ENCODE peak calls at places on chromosomes 5 and 9, in seven cellular contexts. B, T, G, U, C, W and J are unnamed samples.

GRCh38 chr9:85200726-85201402 is 531.3 kb downstream of the NTRK2 start:
- DNase-seq in W (no peak), T (no peak), B (no peak), U (peak), G (no peak), C (peak), J (no peak)

GRCh38 chr5:98865690-98866089 is 63.1 kb downstream of the CHD1 start:
- DNase-seq in B (no peak), U (no peak), G (no peak), C (peak), W (no peak), T (no peak), J (no peak)

GRCh38 chr5:68456756-68457217 is 241.2 kb downstream of the PIK3R1 start:
- DNase-seq in W (no peak), U (peak), C (no peak), B (no peak), G (no peak), T (no peak), J (no peak)

GRCh38 chr5:6166698-6167394 is 211.5 kb downstream of the MED10 start:
- DNase-seq in W (no peak), C (no peak), T (no peak), B (no peak), U (no peak), G (no peak), J (no peak)

GRCh38 chr9:114050226-114050568 is 27.9 kb downstream of the AMBP start:
- DNase-seq in W (no peak), G (peak), U (no peak), T (no peak), B (no peak), C (no peak), J (no peak)

GRCh38 chr5:126753227-126753626 is 23.7 kb upstream of the LMNB1 start:
- DNase-seq in W (no peak), T (no peak), G (no peak), C (no peak), B (no peak), U (no peak), J (no peak)

GRCh38 chr5:107090471-107090870 is 580.3 kb downstream of the EFNA5 start:
- DNase-seq in B (no peak), G (no peak), W (peak), U (no peak), T (no peak), C (no peak), J (no peak)

GRCh38 chr9:114112778-114113585 is 13.9 kb upstream of the KIF12 start:
- DNase-seq in G (peak), W (peak), T (no peak), U (peak), C (no peak), B (peak), J (no peak)

GRCh38 chr9:75866273-75866871 is 24.1 kb upstream of the PCSK5 start:
- DNase-seq in T (no peak), W (peak), U (peak), G (no peak), C (peak), B (peak), J (no peak)

GRCh38 chr5:95955996-95956899 is 5.4 kb downstream of the ELL2 start:
- DNase-seq in T (no peak), U (peak), G (no peak), W (no peak), B (no peak), C (peak), J (no peak)

GRCh38 chr5:95956900-95957293 is 4.8 kb downstream of the ELL2 start:
- DNase-seq in U (no peak), T (no peak), C (no peak), G (no peak), W (no peak), B (no peak), J (no peak)

GRCh38 chr5:95959051-95959963 is 2.3 kb downstream of the ELL2 start:
- DNase-seq in T (no peak), C (no peak), B (no peak), W (no peak), U (peak), G (no peak), J (no peak)

GRCh38 chr5:95958308-95959014 is 3.2 kb downstream of the ELL2 start:
- DNase-seq in W (no peak), U (peak), T (no peak), C (no peak), G (no peak), B (no peak), J (no peak)

GRCh38 chr5:95957804-95958203 is 3.8 kb downstream of the ELL2 start:
- DNase-seq in B (no peak), C (no peak), G (no peak), U (no peak), W (no peak), T (no peak), J (no peak)
- H3K4me3 ChIP-seq in B (no peak), C (no peak), G (peak), U (peak), W (peak), T (no peak), J (no peak)

GRCh38 chr9:18891946-18892670 is 140.9 kb downstream of the SAXO1 start:
- DNase-seq in W (no peak), G (no peak), T (no peak), C (no peak), B (no peak), U (no peak), J (no peak)
- H3K4me3 ChIP-seq in W (no peak), G (no peak), T (no peak), C (no peak), B (no peak), U (no peak), J (no peak)

DNA sequence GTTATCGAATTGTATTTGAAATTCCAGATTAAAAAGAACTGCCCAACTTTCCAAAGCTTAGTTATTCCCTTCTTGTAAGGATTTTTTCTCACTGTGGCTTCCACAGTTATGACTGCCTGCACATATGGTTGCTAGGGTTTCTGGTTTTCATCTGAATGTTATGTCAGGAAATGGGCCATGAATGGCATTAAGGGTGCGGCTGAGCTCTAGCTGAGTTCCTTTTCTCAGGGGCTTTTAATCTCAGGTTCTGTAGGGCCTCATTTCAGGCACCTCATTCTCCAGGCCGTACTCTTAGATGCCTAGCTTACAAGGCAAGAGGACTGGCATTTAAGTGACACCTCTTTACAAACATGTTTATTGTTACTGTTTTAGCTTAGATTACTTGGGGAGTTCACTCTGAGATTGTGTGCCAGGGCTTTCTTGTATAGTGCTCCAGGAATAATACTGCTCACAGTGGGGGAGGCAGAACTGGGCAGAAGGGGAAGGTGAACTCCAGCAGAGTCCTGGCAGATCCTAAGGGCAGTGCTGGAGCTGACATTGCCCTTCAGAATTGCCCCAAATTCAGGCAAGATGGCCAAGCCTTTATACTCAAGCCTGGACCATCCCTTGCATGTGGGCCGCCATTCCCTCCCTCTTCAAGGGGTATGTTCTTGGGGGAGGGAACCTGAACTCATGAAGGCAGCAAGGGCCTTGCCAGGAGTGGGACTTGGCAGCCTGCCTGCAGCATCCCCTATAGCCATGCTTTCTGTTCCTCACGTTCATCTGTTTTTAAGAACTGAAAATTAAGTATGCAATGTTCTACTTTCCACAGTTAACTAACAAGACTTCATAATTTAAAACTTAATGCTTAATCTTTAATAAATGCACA is 111.5 kb downstream of the KDM4C start:
- DNase-seq in C (no peak), U (no peak), W (no peak), G (no peak), B (no peak), T (no peak), J (no peak)
- H3K4me3 ChIP-seq in C (no peak), U (no peak), W (no peak), G (no peak), B (no peak), T (no peak), J (no peak)

GRCh38 chr9:93226819-93227218 is 42.9 kb downstream of the WNK2 start:
- DNase-seq in W (no peak), T (no peak), B (no peak), C (no peak), G (no peak), U (no peak), J (no peak)

GRCh38 chr9:93225892-93226291 is 42.0 kb downstream of the WNK2 start:
- DNase-seq in G (no peak), B (no peak), W (no peak), U (no peak), C (no peak), T (no peak), J (no peak)

GRCh38 chr9:93229636-93230035 is 45.7 kb downstream of the WNK2 start:
- DNase-seq in W (no peak), G (no peak), T (no peak), C (no peak), B (no peak), U (no peak), J (no peak)

GRCh38 chr9:93228453-93228852 is 44.5 kb downstream of the WNK2 start:
- DNase-seq in C (no peak), T (no peak), G (no peak), W (no peak), B (no peak), U (no peak), J (no peak)

DNA sequence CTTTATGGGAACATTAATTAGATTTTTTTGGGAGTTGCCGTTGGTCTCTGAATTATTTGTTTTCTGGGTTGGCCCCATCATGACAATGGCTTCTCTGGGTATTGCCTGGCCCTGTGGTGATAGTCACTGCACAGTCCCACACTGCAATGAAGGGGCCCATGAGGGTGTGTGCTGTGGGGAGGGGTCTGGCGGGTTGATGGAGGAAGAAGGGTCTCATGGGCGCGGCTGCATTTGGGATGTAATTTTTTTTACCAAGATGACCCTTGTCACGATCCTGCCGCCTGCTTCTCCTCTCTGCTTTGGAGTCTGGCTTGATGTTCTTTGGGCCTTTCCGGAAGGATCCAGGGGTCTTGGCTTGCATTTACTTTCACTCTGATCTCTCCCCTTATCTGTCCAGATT is 44.1 kb downstream of the WNK2 start:
- DNase-seq in T (no peak), U (no peak), C (no peak), W (no peak), G (no peak), B (no peak), J (no peak)
- H3K4me3 ChIP-seq in T (no peak), U (no peak), C (no peak), W (no peak), G (no peak), B (no peak), J (no peak)

DNA sequence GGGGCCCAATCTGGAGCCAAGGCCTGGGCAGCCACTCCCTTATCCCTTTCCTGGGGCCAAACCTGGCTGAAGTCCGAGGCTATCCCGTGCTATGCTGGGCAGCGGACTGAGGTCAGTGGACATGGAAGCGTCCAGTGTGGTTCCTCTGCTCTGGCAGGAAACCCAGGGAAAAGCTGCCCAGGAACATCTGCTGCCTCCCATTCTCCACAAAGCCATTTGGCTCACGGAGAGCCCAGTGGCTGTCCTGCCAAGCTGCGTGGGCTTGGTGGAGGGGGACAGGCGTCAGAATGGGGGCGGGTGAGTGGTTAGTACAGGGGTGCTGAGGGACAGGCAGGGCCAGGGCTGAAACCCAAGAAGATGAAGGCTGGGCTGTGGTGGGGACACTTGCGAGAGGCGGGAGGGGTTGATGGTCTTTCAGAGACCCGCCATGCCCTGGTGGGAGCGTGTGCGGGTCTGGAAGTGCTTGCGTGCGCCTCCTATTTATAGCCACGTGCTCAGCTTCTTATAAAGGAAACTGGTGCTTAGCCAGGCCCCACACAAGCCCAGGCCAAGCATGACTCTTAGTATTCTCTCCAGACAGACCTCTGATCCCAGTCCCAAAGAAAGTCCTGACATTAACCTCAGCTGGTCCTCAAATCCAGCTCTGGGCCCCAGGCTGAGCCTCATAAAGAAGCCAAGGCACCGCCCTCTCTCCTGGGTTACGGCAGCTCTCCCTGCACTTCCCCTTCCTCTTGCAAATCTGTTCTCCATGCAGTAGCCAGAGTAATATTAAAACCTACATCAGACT is 9.4 kb upstream of the SLC6A7 start:
- DNase-seq in C (no peak), B (no peak), T (no peak), U (peak), G (no peak), W (no peak), J (no peak)
- H3K4me3 ChIP-seq in C (no peak), B (no peak), T (no peak), U (no peak), G (no peak), W (no peak), J (no peak)

GRCh38 chr9:131236761-131237160 is 39.5 kb downstream of the FAM78A start:
- DNase-seq in G (no peak), T (no peak), C (no peak), B (no peak), U (no peak), W (no peak), J (no peak)

GRCh38 chr9:131239307-131239975 is 36.9 kb downstream of the FAM78A start:
- DNase-seq in W (no peak), C (no peak), U (no peak), T (no peak), G (no peak), B (no peak), J (no peak)

GRCh38 chr9:131238402-131239021 is 37.8 kb downstream of the FAM78A start:
- DNase-seq in U (no peak), B (no peak), C (peak), W (peak), T (no peak), G (peak), J (no peak)

GRCh38 chr9:131237311-131237710 is 39.0 kb downstream of the FAM78A start:
- DNase-seq in G (no peak), U (no peak), C (no peak), B (no peak), T (no peak), W (no peak), J (no peak)

GRCh38 chr9:131237931-131238401 is 38.3 kb downstream of the FAM78A start:
- DNase-seq in T (peak), B (peak), W (peak), C (peak), U (peak), G (peak), J (peak)
- H3K4me3 ChIP-seq in T (peak), B (no peak), W (no peak), C (no peak), U (peak), G (peak), J (peak)

GRCh38 chr5:181052928-181053759 is 13.1 kb downstream of the BTNL9 start:
- DNase-seq in B (no peak), U (peak), C (no peak), T (no peak), W (no peak), G (peak), J (no peak)
- H3K4me3 ChIP-seq in B (no peak), U (peak), C (peak), T (peak), W (peak), G (peak), J (peak)